ENCODE peak calls at places on chromosome 6, in nine cellular contexts. C is adrenal gland, X is astrocyte, Z is heart left ventricle, W is cardiac muscle cell, H is stomach, T is A549, S is heart right ventricle, U is uterus. P is an unnamed sample.

GRCh38 chr6:107704377-107705013 is 119.6 kb downstream of the SCML4 start:
- DNase-seq in C (peak), X (peak), Z (no peak), W (peak), H (no peak), T (peak), S (peak), U (no peak), P (no peak)

GRCh38 chr6:6515691-6516607 is 72.6 kb upstream of the LY86 start:
- DNase-seq in C (no peak), X (no peak), Z (no peak), W (no peak), H (no peak), T (no peak), S (no peak), U (no peak), P (no peak)

GRCh38 chr6:25229671-25230321 is 49.4 kb upstream of the CARMIL1 start:
- DNase-seq in C (no peak), X (peak), Z (no peak), W (no peak), H (no peak), T (no peak), S (no peak), U (no peak), P (no peak)

GRCh38 chr6:166336847-166337246 is 5.5 kb downstream of the SFT2D1 start:
- DNase-seq in C (no peak), X (no peak), Z (peak), W (no peak), H (no peak), T (no peak), S (no peak), U (no peak), P (no peak)

GRCh38 chr6:22281691-22282090 is 15.1 kb downstream of the PRL start:
- DNase-seq in C (no peak), X (no peak), Z (no peak), W (no peak), H (no peak), T (no peak), S (no peak), U (no peak), P (no peak)

GRCh38 chr6:86456786-86457185 is 480.5 kb upstream of the HTR1E start:
- DNase-seq in C (no peak), X (no peak), Z (no peak), W (no peak), H (no peak), T (no peak), S (no peak), U (no peak), P (no peak)

GRCh38 chr6:12992770-12993169 is 276.2 kb downstream of the PHACTR1 start:
- DNase-seq in C (no peak), X (no peak), Z (no peak), W (no peak), H (no peak), T (no peak), S (no peak), U (no peak), P (no peak)

GRCh38 chr6:136548582-136549330 is 1.5 kb downstream of the MAP7 start:
- DNase-seq in C (no peak), X (no peak), Z (no peak), W (no peak), H (no peak), T (no peak), S (no peak), U (no peak), P (no peak)

GRCh38 chr6:138588805-138589434 is 89.6 kb upstream of the NHSL1 start:
- DNase-seq in C (peak), X (no peak), Z (peak), W (peak), H (peak), T (peak), S (peak), U (peak), P (peak)

GRCh38 chr6:98957440-98957839 is 9.7 kb upstream of the FBXL4 start:
- DNase-seq in C (peak), X (peak), Z (no peak), W (no peak), H (no peak), T (no peak), S (no peak), U (no peak), P (no peak)

GRCh38 chr6:149246691-149247384 is 70.7 kb upstream of the TAB2 start:
- DNase-seq in C (no peak), X (no peak), Z (peak), W (no peak), H (no peak), T (no peak), S (no peak), U (no peak), P (no peak)

GRCh38 chr6:117270121-117270959 is 5.0 kb downstream of the VGLL2 start:
- DNase-seq in C (no peak), X (no peak), Z (no peak), W (peak), H (no peak), T (no peak), S (no peak), U (no peak), P (no peak)

GRCh38 chr6:21636876-21637275 is 43.3 kb downstream of the SOX4 start:
- DNase-seq in C (no peak), X (no peak), Z (no peak), W (no peak), H (no peak), T (no peak), S (no peak), U (no peak), P (no peak)

GRCh38 chr6:43883698-43884659 is 114.0 kb downstream of the VEGFA start:
- DNase-seq in C (no peak), X (no peak), Z (no peak), W (no peak), H (peak), T (no peak), S (no peak), U (no peak), P (no peak)

GRCh38 chr6:136463796-136464542 is 86.3 kb downstream of the MAP7 start:
- DNase-seq in C (no peak), X (no peak), Z (no peak), W (no peak), H (no peak), T (no peak), S (no peak), U (no peak), P (no peak)

GRCh38 chr6:36947570-36948351 is 6.8 kb upstream of the PI16 start:
- DNase-seq in C (no peak), X (no peak), Z (no peak), W (no peak), H (no peak), T (no peak), S (no peak), U (no peak), P (peak)

GRCh38 chr6:145562771-145563615 is 172.3 kb downstream of the EPM2A start:
- DNase-seq in C (no peak), X (peak), Z (no peak), W (no peak), H (no peak), T (no peak), S (no peak), U (no peak), P (no peak)

GRCh38 chr6:82616386-82617028 is 252.9 kb downstream of the TPBG start:
- DNase-seq in C (no peak), X (no peak), Z (no peak), W (no peak), H (no peak), T (no peak), S (no peak), U (no peak), P (no peak)

GRCh38 chr6:50817638-50817950 is 1.1 kb upstream of the TFAP2B start:
- DNase-seq in C (no peak), X (no peak), Z (no peak), W (no peak), H (no peak), T (no peak), S (no peak), U (no peak), P (no peak)

GRCh38 chr6:104365835-104366234 is 493.9 kb downstream of the HACE1 start:
- DNase-seq in C (no peak), X (no peak), Z (no peak), W (no peak), H (no peak), T (no peak), S (no peak), U (no peak), P (no peak)

GRCh38 chr6:163392533-163392932 is 22.0 kb upstream of the QKI start:
- DNase-seq in C (peak), X (peak), Z (peak), W (peak), H (peak), T (no peak), S (peak), U (no peak), P (no peak)

GRCh38 chr6:5679696-5680494 is 326.8 kb downstream of the NRN1 start:
- DNase-seq in C (no peak), X (no peak), Z (no peak), W (no peak), H (no peak), T (no peak), S (no peak), U (no peak), P (no peak)

GRCh38 chr6:90082847-90083246 is 188.6 kb downstream of the GJA10 start:
- DNase-seq in C (no peak), X (no peak), Z (no peak), W (peak), H (no peak), T (no peak), S (no peak), U (no peak), P (no peak)
- TF ChIP-seq CTCF in C (no peak), X (no peak), Z (no peak), W (no peak), H (no peak), T (no peak), S (no peak), U (no peak), P (no peak)

GRCh38 chr6:33073431-33073871 is at the start of gene HLA-DPA1:
- DNase-seq in C (peak), X (no peak), Z (peak), W (peak), H (peak), T (peak), S (peak), U (no peak), P (no peak)
- H3K27ac ChIP-seq in C (peak), X (no peak), Z (peak), W (no peak), H (peak), T (no peak), S (peak), U (peak), P (no peak)

GRCh38 chr6:20070047-20070446 is 142.2 kb downstream of the MBOAT1 start:
- DNase-seq in C (no peak), X (no peak), Z (no peak), W (no peak), H (no peak), T (no peak), S (no peak), U (no peak), P (no peak)
- TF ChIP-seq CTCF in C (no peak), X (no peak), Z (no peak), W (no peak), H (no peak), T (no peak), S (no peak), U (no peak), P (no peak)

DNA sequence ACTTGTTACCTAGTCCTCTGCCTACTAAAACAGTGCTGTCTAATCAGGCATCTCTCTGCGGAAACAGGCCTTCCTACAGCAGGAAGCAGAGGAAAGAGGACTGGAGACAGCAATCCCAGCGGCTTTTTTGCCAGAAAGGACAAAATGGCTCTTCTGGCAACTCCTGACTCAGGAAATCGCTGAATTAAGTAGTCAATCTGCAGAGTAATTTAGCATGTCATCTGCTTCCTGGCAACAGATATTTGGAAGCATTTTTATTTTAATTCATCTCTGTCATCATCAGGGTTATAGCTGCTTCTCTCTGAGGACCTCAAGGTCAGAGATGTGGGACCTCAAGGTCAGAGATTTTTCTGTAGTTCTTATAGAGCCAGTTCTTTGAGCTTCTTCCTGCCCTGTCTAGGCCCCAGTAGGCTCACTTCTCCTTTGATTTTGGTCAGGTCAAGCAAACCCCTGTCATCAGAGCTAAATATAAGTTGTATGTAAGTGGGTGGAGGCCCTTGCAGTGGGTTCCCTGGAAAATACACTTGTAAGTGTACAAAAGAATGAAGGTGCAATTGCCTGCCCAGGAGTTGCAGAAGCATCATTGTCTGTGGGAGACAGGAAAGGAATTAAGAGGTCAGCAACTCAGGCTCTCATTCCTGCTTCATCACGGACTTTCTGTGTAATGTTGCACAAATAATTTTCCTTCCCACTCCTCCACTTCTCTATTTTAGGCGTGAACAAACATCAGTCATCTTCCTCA is 229.4 kb downstream of the ALDH8A1 start:
- DNase-seq in C (peak), X (no peak), Z (peak), W (no peak), H (no peak), T (no peak), S (peak), U (no peak), P (no peak)
- H3K27ac ChIP-seq in C (peak), X (no peak), Z (peak), W (peak), H (peak), T (no peak), S (peak), U (peak), P (no peak)

DNA sequence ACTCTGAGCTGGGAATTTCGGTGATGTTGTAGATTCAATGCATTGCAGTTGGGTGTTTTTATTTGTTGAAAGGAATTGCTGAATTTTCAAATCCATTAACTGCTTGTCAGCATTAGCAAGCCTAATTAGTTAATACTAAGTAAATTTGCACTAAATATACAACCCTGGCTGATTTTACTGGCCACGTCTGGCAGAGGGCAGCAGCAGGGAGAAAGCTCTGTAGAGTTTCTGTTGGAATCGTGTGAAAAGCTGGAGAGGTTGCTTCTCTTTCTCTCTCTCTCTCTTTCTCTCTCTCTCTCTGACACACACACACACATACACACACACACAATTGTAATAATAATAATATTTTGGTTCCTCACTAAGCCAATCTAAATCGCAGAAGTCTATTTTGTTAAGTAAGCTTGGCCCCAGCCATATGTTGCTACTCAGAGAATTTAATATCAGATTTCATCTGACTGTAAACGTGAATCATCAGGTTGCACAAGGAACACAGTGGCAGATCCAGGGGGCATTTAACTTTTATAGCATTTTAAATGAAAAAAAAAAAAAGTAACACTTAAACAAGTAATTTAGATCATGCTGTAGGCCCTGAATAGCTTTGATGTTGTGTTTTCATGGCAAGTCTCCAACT is 289.5 kb downstream of the ESR1 start:
- DNase-seq in C (no peak), X (peak), Z (no peak), W (no peak), H (no peak), T (no peak), S (no peak), U (no peak), P (no peak)
- TF ChIP-seq CTCF in C (no peak), X (no peak), Z (no peak), W (peak), H (no peak), T (no peak), S (no peak), U (no peak), P (no peak)

GRCh38 chr6:31560697-31561058 is 11.4 kb upstream of the LTA start:
- DNase-seq in C (no peak), X (no peak), Z (no peak), W (no peak), H (no peak), T (no peak), S (no peak), U (no peak), P (no peak)
- H3K27ac ChIP-seq in C (no peak), X (peak), Z (peak), W (peak), H (no peak), T (no peak), S (peak), U (peak), P (peak)

DNA sequence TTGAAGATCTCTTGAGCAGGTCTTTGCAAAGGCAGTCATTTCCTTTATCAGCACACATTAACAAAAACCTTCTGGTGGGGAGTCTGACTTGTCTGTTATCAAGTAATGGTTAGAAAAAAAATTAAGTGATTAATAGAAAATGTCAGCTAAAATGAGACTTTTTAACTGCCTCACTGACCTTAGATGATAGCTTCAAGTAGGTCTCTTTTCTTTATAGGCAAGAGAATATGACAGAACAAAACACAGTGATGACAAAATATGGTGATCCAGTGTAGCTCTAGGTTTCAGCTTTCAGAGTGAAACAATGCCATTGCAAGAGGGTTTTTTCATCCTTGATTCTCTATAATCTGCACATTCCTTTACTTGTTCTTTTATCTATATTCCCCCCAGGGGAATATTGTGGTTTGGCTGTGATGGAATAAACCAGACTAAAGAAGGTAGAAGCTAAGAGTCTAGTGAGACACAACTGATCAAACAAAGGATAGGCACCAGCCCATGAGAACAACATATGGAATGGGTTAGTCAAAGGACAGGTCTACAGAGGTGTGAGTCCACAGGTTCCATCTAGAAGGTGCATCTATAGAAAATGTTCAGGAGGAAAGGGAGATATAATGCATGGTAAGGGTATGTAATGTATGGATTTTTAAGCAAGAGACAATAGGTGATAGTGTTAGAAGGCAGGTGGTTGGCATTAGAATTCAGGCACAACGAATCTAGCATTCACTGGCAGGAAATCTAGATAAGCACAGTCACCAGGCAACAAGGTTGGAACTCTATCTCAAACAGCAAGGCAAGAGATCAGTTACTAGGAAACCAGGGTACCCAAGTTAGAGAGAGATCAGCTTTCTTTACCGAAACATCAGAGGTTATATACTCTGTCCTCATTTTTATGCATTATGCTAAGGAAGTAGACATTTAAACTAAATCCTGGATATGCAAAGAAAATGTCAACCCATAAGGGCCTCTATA is 228.9 kb upstream of the SMLR1 start:
- DNase-seq in C (no peak), X (peak), Z (no peak), W (no peak), H (no peak), T (no peak), S (no peak), U (no peak), P (no peak)
- TF ChIP-seq CTCF in C (no peak), X (no peak), Z (no peak), W (no peak), H (no peak), T (no peak), S (no peak), U (no peak), P (no peak)

DNA sequence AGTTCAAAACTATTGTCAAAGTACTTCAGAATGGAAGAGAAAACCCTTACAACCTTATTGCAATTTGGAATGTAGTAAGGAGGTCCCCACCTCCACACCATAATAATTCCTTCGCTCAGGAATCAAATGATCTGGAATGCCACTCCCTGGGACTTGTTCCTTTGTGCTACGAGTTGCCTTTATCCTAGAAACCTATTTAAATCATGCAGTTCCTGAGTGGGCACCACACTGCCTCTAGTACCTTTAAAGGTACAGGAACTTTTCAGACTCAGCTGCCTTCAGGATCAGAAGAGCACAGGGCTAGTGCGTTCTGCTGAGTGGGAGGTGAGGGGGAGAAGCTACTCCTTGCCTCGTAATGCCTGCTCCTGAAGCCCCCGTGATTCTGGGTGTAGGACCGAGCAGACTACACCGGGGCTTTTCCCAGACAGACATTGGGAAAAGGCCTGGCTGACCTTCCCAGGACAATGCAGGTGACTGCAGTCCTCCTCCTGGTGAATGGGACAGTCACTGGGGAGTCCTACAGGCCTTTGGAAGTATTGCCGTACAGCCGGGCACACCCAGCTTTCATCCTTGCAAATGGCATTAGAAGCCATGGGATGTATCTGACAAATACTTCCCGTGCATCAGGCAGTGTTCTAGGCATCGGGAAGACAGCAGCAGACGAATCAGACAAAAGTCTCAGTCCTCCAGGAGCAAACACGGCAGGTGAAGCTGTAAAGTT is 11.8 kb upstream of the TUBB2B start:
- DNase-seq in C (no peak), X (no peak), Z (no peak), W (no peak), H (no peak), T (peak), S (no peak), U (no peak), P (no peak)
- H3K27ac ChIP-seq in C (no peak), X (no peak), Z (no peak), W (no peak), H (no peak), T (no peak), S (no peak), U (no peak), P (no peak)